ENCODE peak calls at places on chromosomes 16 and 17, in six cellular contexts. N is astrocyte of the cerebellum, L is stomach, S is Calu3, J is NCI-H1092 treated with DMSO at 0.1 percent for 48 hours, E is caudate nucleus. A is an unnamed sample.

GRCh38 chr16:67155305-67156145 is 4.2 kb downstream of the TRADD start:
- DNase-seq in N (peak), L (peak), S (peak), J (peak), E (peak), A (no peak)

GRCh38 chr16:88034770-88035169 is 83.5 kb downstream of the BANP start:
- DNase-seq in N (no peak), L (no peak), S (no peak), J (no peak), E (no peak), A (no peak)

GRCh38 chr17:66725956-66726355 is 109.0 kb upstream of the CACNG5 start:
- DNase-seq in N (no peak), L (no peak), S (no peak), J (no peak), E (no peak), A (no peak)

GRCh38 chr17:77647531-77647930 is 311.0 kb upstream of the TNRC6C start:
- DNase-seq in N (no peak), L (no peak), S (no peak), J (no peak), E (no peak), A (peak)

GRCh38 chr16:87123356-87124001 is 193.7 kb downstream of the C16orf95 start:
- DNase-seq in N (no peak), L (no peak), S (no peak), J (no peak), E (no peak), A (peak)

GRCh38 chr17:38730526-38731379 is 612 bp downstream of the CISD3 start:
- DNase-seq in N (no peak), L (peak), S (peak), J (peak), E (no peak), A (peak)

GRCh38 chr17:50272246-50272645 is 2.0 kb upstream of the TMEM92 start:
- DNase-seq in N (no peak), L (no peak), S (no peak), J (no peak), E (no peak), A (no peak)

GRCh38 chr16:29777576-29778360 is at the start of gene ZG16:
- DNase-seq in N (no peak), L (no peak), S (no peak), J (no peak), E (no peak), A (no peak)

GRCh38 chr16:79372504-79373184 is 227.9 kb downstream of the MAF start:
- DNase-seq in N (peak), L (no peak), S (peak), J (no peak), E (no peak), A (peak)

GRCh38 chr17:58224315-58224714 is 5.3 kb upstream of the MKS1 start:
- DNase-seq in N (peak), L (no peak), S (no peak), J (no peak), E (no peak), A (no peak)

GRCh38 chr16:84115919-84116719 is 623 bp downstream of the MBTPS1 start:
- DNase-seq in N (no peak), L (peak), S (no peak), J (peak), E (no peak), A (peak)

GRCh38 chr17:13833921-13834320 is 232.2 kb upstream of the HS3ST3A1 start:
- DNase-seq in N (peak), L (no peak), S (no peak), J (no peak), E (no peak), A (no peak)

GRCh38 chr17:41116292-41116691 is 1.9 kb downstream of the KRTAP4-11 start:
- DNase-seq in N (no peak), L (no peak), S (no peak), J (no peak), E (no peak), A (no peak)

GRCh38 chr16:72561-73537 is at the start of gene RHBDF1:
- DNase-seq in N (no peak), L (peak), S (peak), J (no peak), E (no peak), A (peak)

GRCh38 chr16:47503936-47504335 is 42.8 kb downstream of the PHKB start:
- DNase-seq in N (no peak), L (no peak), S (no peak), J (no peak), E (no peak), A (no peak)

GRCh38 chr17:17258998-17259397 is 22.0 kb upstream of the FLCN start:
- DNase-seq in N (no peak), L (no peak), S (no peak), J (no peak), E (no peak), A (no peak)

GRCh38 chr17:36945959-36946725 is 2.6 kb upstream of the AATF start:
- DNase-seq in N (no peak), L (no peak), S (no peak), J (no peak), E (no peak), A (no peak)

GRCh38 chr17:30332057-30332542 is 1.8 kb downstream of the TMIGD1 start:
- DNase-seq in N (peak), L (no peak), S (no peak), J (no peak), E (no peak), A (no peak)

GRCh38 chr17:17416007-17416399 is 60.8 kb upstream of the MED9 start:
- DNase-seq in N (no peak), L (no peak), S (peak), J (peak), E (no peak), A (no peak)

GRCh38 chr16:84138824-84139627 is 6.0 kb downstream of the HSDL1 start:
- DNase-seq in N (peak), L (peak), S (peak), J (peak), E (no peak), A (peak)

GRCh38 chr16:54031107-54031760 is 255.4 kb downstream of the IRX3 start:
- DNase-seq in N (no peak), L (no peak), S (no peak), J (no peak), E (no peak), A (no peak)

GRCh38 chr17:3935825-3936355 is 19.6 kb upstream of the P2RX1 start:
- DNase-seq in N (no peak), L (no peak), S (no peak), J (no peak), E (no peak), A (peak)

GRCh38 chr16:8686031-8686621 is 11.7 kb downstream of the ABAT start:
- DNase-seq in N (no peak), L (peak), S (no peak), J (peak), E (peak), A (peak)

GRCh38 chr17:77375917-77376651 is 235.3 kb downstream of the SEC14L1 start:
- DNase-seq in N (no peak), L (peak), S (no peak), J (no peak), E (no peak), A (peak)